ENCODE peak calls at places on chromosome 5, in nine cellular contexts. J is NCI-H2171; L is CD4-positive, CD25-positive, alpha-beta regulatory T cell; M is HCT116; E is HT1080; N is effector memory CD4-positive, alpha-beta T cell; O is activated T-helper 1 cell treated with anti-CD3 and anti-CD28 coated beads, Interleukin-2, amount 50 U/mL, for 16 hours; Y is stimulated activated CD4-positive, alpha-beta T cell treated with anti-CD3 and anti-CD28 coated beads, Interleukin-15, amount 100 ng/mL, for 1 hour; W is GM03348. A is an unnamed sample.

GRCh38 chr5:66892715-66893114 is 296.5 kb downstream of the MAST4 start:
- DNase-seq in J (no peak), L (no peak), M (no peak), E (peak), N (no peak), O (no peak), Y (no peak), W (no peak), A (no peak)

GRCh38 chr5:135296900-135297816 is 101.9 kb downstream of the MACROH2A1 start:
- DNase-seq in J (no peak), L (no peak), M (no peak), E (no peak), N (no peak), O (no peak), Y (no peak), W (no peak), A (no peak)

GRCh38 chr5:66722653-66723052 is 126.5 kb downstream of the MAST4 start:
- DNase-seq in J (no peak), L (no peak), M (no peak), E (no peak), N (no peak), O (no peak), Y (no peak), W (no peak), A (no peak)

GRCh38 chr5:91077623-91078022 is 305.5 kb downstream of the ARRDC3 start:
- DNase-seq in J (no peak), L (no peak), M (no peak), E (no peak), N (no peak), O (no peak), Y (no peak), W (no peak), A (no peak)

GRCh38 chr5:64576241-64576640 is 70.4 kb downstream of the RGS7BP start:
- DNase-seq in J (no peak), L (no peak), M (no peak), E (no peak), N (no peak), O (no peak), Y (no peak), W (no peak), A (no peak)

GRCh38 chr5:120817044-120817985 is 353.2 kb downstream of the PRR16 start:
- DNase-seq in J (no peak), L (no peak), M (no peak), E (peak), N (no peak), O (no peak), Y (no peak), W (peak), A (no peak)

GRCh38 chr5:82662340-82662739 is 384.2 kb upstream of the RPS23 start:
- DNase-seq in J (no peak), L (no peak), M (no peak), E (no peak), N (no peak), O (no peak), Y (no peak), W (no peak), A (no peak)

GRCh38 chr5:8870349-8870748 is 675.5 kb downstream of the SEMA5A start:
- DNase-seq in J (no peak), L (no peak), M (no peak), E (no peak), N (no peak), O (no peak), Y (no peak), W (no peak), A (no peak)

GRCh38 chr5:69492391-69493234 is at the start of gene OCLN:
- DNase-seq in J (peak), L (peak), M (peak), E (peak), N (no peak), O (no peak), Y (no peak), W (peak), A (peak)

GRCh38 chr5:64074533-64074932 is 91.1 kb upstream of the RNF180 start:
- DNase-seq in J (no peak), L (no peak), M (no peak), E (peak), N (no peak), O (no peak), Y (no peak), W (peak), A (no peak)

GRCh38 chr5:69048233-69048632 is 45.6 kb upstream of the SLC30A5 start:
- DNase-seq in J (no peak), L (no peak), M (no peak), E (no peak), N (no peak), O (no peak), Y (no peak), W (no peak), A (no peak)

GRCh38 chr5:132821791-132822190 is 8.7 kb downstream of the SHROOM1 start:
- DNase-seq in J (no peak), L (no peak), M (no peak), E (peak), N (no peak), O (no peak), Y (no peak), W (no peak), A (no peak)

GRCh38 chr5:162209005-162209605 is 141.5 kb downstream of the GABRG2 start:
- DNase-seq in J (no peak), L (no peak), M (peak), E (peak), N (no peak), O (no peak), Y (no peak), W (no peak), A (no peak)

GRCh38 chr5:134554319-134555222 is 29.1 kb downstream of the JADE2 start:
- DNase-seq in J (no peak), L (peak), M (no peak), E (no peak), N (peak), O (peak), Y (peak), W (peak), A (peak)

GRCh38 chr5:35136386-35136785 is 88.6 kb upstream of the AGXT2 start:
- DNase-seq in J (no peak), L (no peak), M (no peak), E (peak), N (no peak), O (no peak), Y (no peak), W (peak), A (no peak)

A was measured in kidney.